ENCODE peak calls at places on chromosomes 1 and 21, in four cellular contexts. One of them, this sample, is unnamed.

GRCh38 chr21:46084041-46084561 is 13.8 kb upstream of the COL6A2 start:
- DNase-seq in uterus: no peak
- DNase-seq in aorta: no peak
- DNase-seq in effector memory CD4-positive, alpha-beta T cell: no peak
- DNase-seq in this sample: no peak

GRCh38 chr21:42213082-42213774 is 5.7 kb upstream of the ABCG1 start:
- DNase-seq in uterus: no peak
- DNase-seq in aorta: no peak
- DNase-seq in effector memory CD4-positive, alpha-beta T cell: no peak
- DNase-seq in this sample: no peak

GRCh38 chr1:36157973-36158826 is 2.2 kb downstream of the MAP7D1 start:
- DNase-seq in uterus: no peak
- DNase-seq in aorta: no peak
- DNase-seq in effector memory CD4-positive, alpha-beta T cell: no peak
- DNase-seq in this sample: peak; percentile 9

GRCh38 chr1:183881387-183882084 is 76.6 kb downstream of the RGL1 start:
- DNase-seq in uterus: no peak
- DNase-seq in aorta: peak; percentile 67
- DNase-seq in effector memory CD4-positive, alpha-beta T cell: no peak
- DNase-seq in this sample: no peak

GRCh38 chr1:201925961-201926585 is 20.3 kb downstream of the LMOD1 start:
- DNase-seq in uterus: peak; percentile 27
- DNase-seq in aorta: no peak
- DNase-seq in effector memory CD4-positive, alpha-beta T cell: no peak
- DNase-seq in this sample: no peak

GRCh38 chr21:37683396-37684114 is 232.7 kb downstream of the KCNJ6 start:
- DNase-seq in uterus: no peak
- DNase-seq in aorta: no peak
- DNase-seq in effector memory CD4-positive, alpha-beta T cell: no peak
- DNase-seq in this sample: no peak

GRCh38 chr1:162185299-162185698 is 115.8 kb downstream of the NOS1AP start:
- DNase-seq in uterus: no peak
- DNase-seq in aorta: no peak
- DNase-seq in effector memory CD4-positive, alpha-beta T cell: no peak
- DNase-seq in this sample: no peak

GRCh38 chr1:41537257-41537656 is 52.8 kb upstream of the EDN2 start:
- DNase-seq in uterus: peak; percentile 9
- DNase-seq in aorta: peak; percentile 76
- DNase-seq in effector memory CD4-positive, alpha-beta T cell: no peak
- DNase-seq in this sample: no peak

GRCh38 chr21:32348604-32349332 is 44.0 kb downstream of the URB1 start:
- DNase-seq in uterus: no peak
- DNase-seq in aorta: no peak
- DNase-seq in effector memory CD4-positive, alpha-beta T cell: no peak
- DNase-seq in this sample: no peak

GRCh38 chr1:204357551-204357950 is 2.2 kb downstream of the PLEKHA6 start:
- DNase-seq in uterus: no peak
- DNase-seq in aorta: peak; percentile 63
- DNase-seq in effector memory CD4-positive, alpha-beta T cell: no peak
- DNase-seq in this sample: no peak
- H3K27ac ChIP-seq in uterus: no peak overlapping the region
- H3K27ac ChIP-seq in aorta: no peak overlapping the region
- H3K27ac ChIP-seq in effector memory CD4-positive, alpha-beta T cell: no peak overlapping the region
- H3K27ac ChIP-seq in this sample: no peak overlapping the region

GRCh38 chr21:44337428-44337827 is 1.8 kb downstream of the CFAP410 start:
- DNase-seq in uterus: peak; percentile 16
- DNase-seq in aorta: no peak
- DNase-seq in effector memory CD4-positive, alpha-beta T cell: no peak
- DNase-seq in this sample: no peak
- H3K27ac ChIP-seq in uterus: peak overlapping the region; percentile 84
- H3K27ac ChIP-seq in aorta: no peak overlapping the region
- H3K27ac ChIP-seq in effector memory CD4-positive, alpha-beta T cell: no peak overlapping the region
- H3K27ac ChIP-seq in this sample: peak overlapping the region; percentile 91

GRCh38 chr1:6596351-6596750 is 6.3 kb downstream of the KLHL21 start:
- DNase-seq in uterus: no peak
- DNase-seq in aorta: no peak
- DNase-seq in effector memory CD4-positive, alpha-beta T cell: no peak
- DNase-seq in this sample: no peak
- H3K27ac ChIP-seq in uterus: no peak overlapping the region
- H3K27ac ChIP-seq in aorta: no peak overlapping the region
- H3K27ac ChIP-seq in effector memory CD4-positive, alpha-beta T cell: no peak overlapping the region
- H3K27ac ChIP-seq in this sample: no peak overlapping the region

GRCh38 chr1:218525451-218526197 is 180.5 kb downstream of the TGFB2 start:
- DNase-seq in uterus: no peak
- DNase-seq in aorta: no peak
- DNase-seq in effector memory CD4-positive, alpha-beta T cell: no peak
- DNase-seq in this sample: no peak

GRCh38 chr1:218524526-218524925 is 179.4 kb downstream of the TGFB2 start:
- DNase-seq in uterus: no peak
- DNase-seq in aorta: no peak
- DNase-seq in effector memory CD4-positive, alpha-beta T cell: no peak
- DNase-seq in this sample: no peak

GRCh38 chr1:218524986-218525385 is 179.8 kb downstream of the TGFB2 start:
- DNase-seq in uterus: no peak
- DNase-seq in aorta: no peak
- DNase-seq in effector memory CD4-positive, alpha-beta T cell: no peak
- DNase-seq in this sample: no peak

GRCh38 chr1:218527737-218528136 is 182.6 kb downstream of the TGFB2 start:
- DNase-seq in uterus: no peak
- DNase-seq in aorta: no peak
- DNase-seq in effector memory CD4-positive, alpha-beta T cell: no peak
- DNase-seq in this sample: no peak

GRCh38 chr1:218526198-218526580 is 181.1 kb downstream of the TGFB2 start:
- DNase-seq in uterus: no peak
- DNase-seq in aorta: no peak
- DNase-seq in effector memory CD4-positive, alpha-beta T cell: no peak
- DNase-seq in this sample: no peak
- H3K27ac ChIP-seq in uterus: no peak overlapping the region
- H3K27ac ChIP-seq in aorta: no peak overlapping the region
- H3K27ac ChIP-seq in effector memory CD4-positive, alpha-beta T cell: no peak overlapping the region
- H3K27ac ChIP-seq in this sample: no peak overlapping the region

GRCh38 chr1:156765664-156766063 is 1.7 kb upstream of the PRCC start:
- DNase-seq in uterus: no peak
- DNase-seq in aorta: no peak
- DNase-seq in effector memory CD4-positive, alpha-beta T cell: no peak
- DNase-seq in this sample: no peak
- H3K27ac ChIP-seq in uterus: no peak overlapping the region
- H3K27ac ChIP-seq in aorta: no peak overlapping the region
- H3K27ac ChIP-seq in effector memory CD4-positive, alpha-beta T cell: no peak overlapping the region
- H3K27ac ChIP-seq in this sample: no peak overlapping the region